ENCODE peak calls at places on chromosomes 5 and 9, in four cellular contexts. G is A549, D is K562, Q is transverse colon. P is an unnamed sample.

GRCh38 chr5:173888473-173889135 is 455 bp downstream of the CPEB4 start:
- DNase-seq in G (no peak), D (no peak), Q (peak; percentile 35), P (peak; percentile 78)

GRCh38 chr5:127766556-127767335 is 63.6 kb downstream of the CCDC192 start:
- DNase-seq in G (no peak), D (no peak), Q (no peak), P (no peak)

GRCh38 chr5:19886123-19886921 is 101.7 kb downstream of the CDH18 start:
- DNase-seq in G (no peak), D (no peak), Q (no peak), P (no peak)

GRCh38 chr5:98769256-98770157 is 4.0 kb upstream of the RGMB start:
- DNase-seq in G (peak; percentile 42), D (no peak), Q (peak; percentile 49), P (peak; percentile 2)

GRCh38 chr9:95791695-95792094 is 83.8 kb upstream of the ERCC6L2 start:
- DNase-seq in G (no peak), D (no peak), Q (no peak), P (no peak)

GRCh38 chr5:111280282-111280901 is 56.2 kb downstream of the CAMK4 start:
- DNase-seq in G (no peak), D (no peak), Q (no peak), P (no peak)

GRCh38 chr9:19050637-19051591 is 1.7 kb downstream of the RRAGA start:
- DNase-seq in G (no peak), D (no peak), Q (no peak), P (peak; percentile 36)

GRCh38 chr9:94101169-94101853 is 17.0 kb downstream of the PTPDC1 start:
- DNase-seq in G (no peak), D (no peak), Q (no peak), P (no peak)

GRCh38 chr5:79699766-79700400 is 10.2 kb downstream of the CMYA5 start:
- DNase-seq in G (no peak), D (no peak), Q (no peak), P (no peak)

GRCh38 chr5:116583085-116583766 is 8.6 kb upstream of the SEMA6A start:
- DNase-seq in G (no peak), D (no peak), Q (no peak), P (no peak)

GRCh38 chr9:114662081-114662989 is 4.7 kb upstream of the TEX53 start:
- DNase-seq in G (peak; percentile 92), D (peak; percentile 81), Q (peak; percentile 54), P (peak; percentile 64)

GRCh38 chr9:13190040-13190439 is 89.5 kb downstream of the MPDZ start:
- DNase-seq in G (no peak), D (no peak), Q (no peak), P (no peak)

DNA sequence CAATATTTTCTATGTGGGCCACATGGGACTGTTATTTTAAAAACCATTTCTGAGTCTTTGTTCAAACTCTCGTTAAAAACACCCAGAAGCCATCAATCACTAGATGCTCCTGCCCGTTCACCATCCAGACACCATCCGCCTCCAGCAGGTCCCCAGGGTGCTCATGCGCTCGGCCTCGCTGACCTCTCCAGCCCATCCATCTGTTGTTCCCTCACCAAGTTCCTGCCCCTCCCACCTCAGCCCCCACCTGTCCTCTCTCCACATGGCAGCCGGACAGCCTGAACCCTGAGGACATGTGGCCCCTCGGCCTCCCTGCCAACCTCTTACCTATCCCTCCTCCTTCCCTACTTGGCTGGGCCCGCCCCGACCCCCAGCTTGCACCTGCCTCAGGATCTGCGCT is 31.6 kb downstream of the NSUN2 start:
- DNase-seq in G (no peak), D (no peak), Q (no peak), P (no peak)
- TF ChIP-seq POLR2A in G (no peak), D (peak; percentile 40), Q (no peak), P (no peak)

GRCh38 chr5:132228241-132229035 is 785 bp upstream of the P4HA2 start:
- DNase-seq in G (peak; percentile 44), D (no peak), Q (peak; percentile 8), P (no peak)

GRCh38 chr5:132229236-132229635 is 1.6 kb upstream of the P4HA2 start:
- DNase-seq in G (no peak), D (no peak), Q (peak; percentile 4), P (no peak)

GRCh38 chr5:132227235-132227484 is 493 bp downstream of the P4HA2 start:
- DNase-seq in G (no peak), D (no peak), Q (no peak), P (no peak)

GRCh38 chr5:132226516-132227234 is 978 bp downstream of the P4HA2 start:
- DNase-seq in G (no peak), D (no peak), Q (peak; percentile 8), P (no peak)

GRCh38 chr5:132227485-132228240 is at the start of gene P4HA2:
- DNase-seq in G (peak; percentile 78), D (peak; percentile 91), Q (peak; percentile 91), P (peak; percentile 71)
- TF ChIP-seq POLR2A in G (peak; percentile 78), D (peak; percentile 71), Q (peak; percentile 86), P (no peak)

GRCh38 chr9:68704804-68705635 is at the start of gene PIP5K1B:
- DNase-seq in G (peak; percentile 17), D (peak; percentile 82), Q (peak; percentile 90), P (peak; percentile 93)
- TF ChIP-seq POLR2A in G (no peak), D (peak; percentile 59), Q (peak; percentile 91), P (peak; percentile 95)

GRCh38 chr5:92328584-92329259 is 945.6 kb upstream of the ARRDC3 start:
- DNase-seq in G (no peak), D (no peak), Q (no peak), P (no peak)
- TF ChIP-seq POLR2A in G (no peak), D (no peak), Q (no peak), P (no peak)

GRCh38 chr9:133989554-133990365 is 2.4 kb downstream of the VAV2 start:
- DNase-seq in G (no peak), D (no peak), Q (no peak), P (no peak)
- TF ChIP-seq POLR2A in G (no peak), D (no peak), Q (no peak), P (no peak)

DNA sequence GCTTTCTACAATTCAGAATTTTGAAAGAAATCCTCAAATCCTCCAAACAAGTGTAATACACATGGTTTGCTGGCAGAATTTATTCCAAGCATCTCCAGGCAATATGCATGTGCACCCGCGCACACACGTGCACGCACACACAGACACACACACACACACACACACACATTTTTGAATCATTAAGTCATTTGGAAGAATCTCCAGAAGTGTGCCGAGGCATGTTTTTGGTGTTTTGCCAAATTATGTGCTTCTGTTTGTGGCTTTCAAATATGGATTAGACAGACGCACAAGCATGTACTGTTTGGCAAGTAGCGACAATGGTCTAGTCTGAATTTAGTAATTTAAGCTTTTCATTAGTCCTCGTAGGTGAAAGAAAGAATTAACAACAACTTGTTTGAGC is 36.7 kb downstream of the NFIB start:
- DNase-seq in G (no peak), D (no peak), Q (no peak), P (no peak)
- TF ChIP-seq POLR2A in G (no peak), D (no peak), Q (no peak), P (no peak)

P was measured in erythroblast.